ENCODE peak calls at places on chromosomes 6 and 20, in nine cellular contexts. U, K, G, M, Z, C, R, Q and D are unnamed samples.

GRCh38 chr20:41141153-41141815 is 3.9 kb downstream of the PLCG1 start:
- DNase-seq in G (no peak), U (no peak), C (peak; percentile 62), R (no peak), Z (peak; percentile 45), M (no peak), K (no peak), Q (peak; percentile 20), D (peak; percentile 75)

GRCh38 chr20:63955281-63955845 is 853 bp downstream of the UCKL1 start:
- DNase-seq in G (no peak), M (no peak), C (no peak), R (no peak), Q (peak; percentile 56), K (no peak), U (peak; percentile 36), Z (peak; percentile 64), D (no peak)

GRCh38 chr6:44052419-44053011 is 74.7 kb downstream of the MRPL14 start:
- DNase-seq in G (no peak), U (peak; percentile 56), Z (peak; percentile 82), Q (no peak), M (no peak), C (no peak), K (no peak), R (no peak), D (peak; percentile 78)

GRCh38 chr20:32070282-32070681 is 18.2 kb downstream of the HCK start:
- DNase-seq in Z (no peak), Q (no peak), M (no peak), K (no peak), C (no peak), R (no peak), G (no peak), U (no peak), D (no peak)

GRCh38 chr6:136579800-136580199 is 29.6 kb upstream of the MAP7 start:
- DNase-seq in Z (no peak), U (no peak), K (no peak), C (no peak), Q (no peak), R (no peak), G (no peak), M (no peak), D (no peak)

GRCh38 chr6:111973897-111974639 is 79.8 kb upstream of the CCN6 start:
- DNase-seq in R (no peak), C (no peak), K (no peak), G (no peak), U (no peak), Q (no peak), Z (no peak), M (no peak), D (no peak)

GRCh38 chr20:57076202-57076651 is 190.2 kb downstream of the BMP7 start:
- DNase-seq in M (no peak), Z (no peak), G (no peak), R (no peak), Q (no peak), U (peak; percentile 36), K (no peak), C (no peak), D (no peak)

GRCh38 chr20:3156811-3157619 is 2.6 kb downstream of the FASTKD5 start:
- DNase-seq in C (no peak), K (no peak), Z (no peak), U (no peak), M (no peak), Q (no peak), G (no peak), R (no peak), D (no peak)

GRCh38 chr20:33399924-33400323 is 1.4 kb downstream of the CDK5RAP1 start:
- DNase-seq in R (no peak), Q (no peak), U (no peak), K (no peak), C (no peak), M (no peak), G (no peak), Z (no peak), D (no peak)

GRCh38 chr6:3165631-3166534 is 8.5 kb upstream of the TUBB2A start:
- DNase-seq in Z (peak; percentile 54), Q (no peak), C (no peak), U (no peak), G (no peak), M (no peak), R (no peak), K (no peak), D (no peak)

DNA sequence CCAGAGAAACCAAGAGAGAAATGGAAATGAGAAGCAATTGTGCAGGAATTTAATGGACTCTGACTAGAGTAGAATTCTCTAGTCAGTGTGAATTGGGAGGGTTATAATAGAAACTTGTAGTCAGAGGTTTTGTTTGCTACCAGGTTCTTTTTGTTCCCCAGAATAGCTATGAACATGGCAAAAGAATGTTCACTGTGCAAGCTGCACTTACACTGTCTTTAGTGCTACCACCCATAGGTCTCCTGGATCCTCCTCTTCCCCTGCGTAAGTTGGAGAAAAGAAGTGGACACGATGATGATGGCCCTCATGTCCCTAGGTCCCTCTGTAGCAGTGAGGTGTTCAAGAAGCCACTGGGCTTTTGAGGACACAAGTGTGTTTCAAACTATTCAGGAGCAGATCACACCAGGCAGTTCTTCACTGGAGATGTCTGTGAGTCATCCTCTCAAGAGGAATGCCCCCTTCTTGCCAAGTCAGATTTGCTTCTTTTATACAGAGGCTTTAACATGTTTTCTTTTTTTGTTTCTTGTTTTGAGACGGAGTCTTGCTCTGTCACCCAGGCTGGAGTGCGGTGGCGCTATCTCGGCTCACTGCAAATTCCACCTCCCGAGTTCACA is 47.6 kb upstream of the SMIM8 start:
- DNase-seq in U (no peak), C (no peak), R (no peak), K (no peak), M (no peak), Z (no peak), Q (no peak), G (no peak), D (no peak)
- TF ChIP-seq EP300 in U (no peak), C (no peak), R (no peak), K (no peak), M (no peak), Z (no peak), Q (no peak), G (no peak), D (no peak)

GRCh38 chr6:37965964-37966676 is 146.6 kb downstream of the ZFAND3 start:
- DNase-seq in K (no peak), M (no peak), Q (no peak), C (no peak), U (peak; percentile 12), G (no peak), R (no peak), Z (no peak), D (no peak)
- TF ChIP-seq EP300 in K (no peak), M (no peak), Q (no peak), C (no peak), U (no peak), G (no peak), R (no peak), Z (no peak), D (no peak)

GRCh38 chr6:31947864-31948263 is 2.0 kb downstream of the CFB start:
- DNase-seq in M (no peak), C (no peak), U (no peak), Q (no peak), Z (no peak), K (no peak), G (no peak), R (no peak), D (no peak)

GRCh38 chr6:31949926-31950548 is 4.1 kb downstream of the CFB start:
- DNase-seq in U (no peak), C (no peak), Q (no peak), K (no peak), R (no peak), M (no peak), Z (no peak), G (no peak), D (no peak)

GRCh38 chr6:31947070-31947675 is 1.3 kb downstream of the CFB start:
- DNase-seq in M (no peak), Q (no peak), R (no peak), C (no peak), U (no peak), Z (peak; percentile 7), K (no peak), G (no peak), D (no peak)

GRCh38 chr6:31948306-31948705 is 2.4 kb downstream of the CFB start:
- DNase-seq in Z (no peak), C (no peak), R (no peak), Q (no peak), U (no peak), G (no peak), K (no peak), M (no peak), D (no peak)

DNA sequence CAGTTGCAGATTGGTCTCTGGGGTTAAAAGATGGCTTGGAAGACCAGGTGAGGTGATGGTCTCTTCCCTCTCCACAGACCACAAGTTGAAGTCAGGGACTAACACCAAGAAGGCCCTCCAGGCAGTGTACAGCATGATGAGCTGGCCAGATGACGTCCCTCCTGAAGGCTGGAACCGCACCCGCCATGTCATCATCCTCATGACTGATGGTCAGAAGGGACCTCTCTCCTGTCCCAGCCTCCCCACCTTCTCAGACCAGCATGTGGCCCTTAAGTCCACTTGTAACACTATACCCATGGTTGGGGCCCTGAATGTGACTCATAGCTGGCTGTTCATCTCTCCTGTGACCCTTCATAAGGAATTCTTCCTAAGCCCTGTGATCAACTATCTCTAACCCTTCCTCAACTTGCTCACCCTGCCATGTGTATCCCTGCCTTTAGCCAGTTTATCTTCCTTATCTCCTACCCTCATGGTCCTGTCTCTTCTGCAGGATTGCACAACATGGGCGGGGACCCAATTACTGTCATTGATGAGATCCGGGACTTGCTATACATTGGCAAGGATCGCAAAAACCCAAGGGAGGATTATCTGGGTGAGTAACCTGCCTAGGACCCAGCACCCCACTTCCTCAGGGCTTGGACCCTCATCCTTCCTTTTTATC is 3.0 kb downstream of the CFB start:
- DNase-seq in G (no peak), Q (no peak), C (no peak), K (no peak), Z (peak; percentile 85), R (no peak), M (no peak), U (no peak), D (no peak)
- TF ChIP-seq EP300 in G (no peak), Q (no peak), C (no peak), K (no peak), Z (peak; percentile 58), R (no peak), M (no peak), U (no peak), D (no peak)

DNA sequence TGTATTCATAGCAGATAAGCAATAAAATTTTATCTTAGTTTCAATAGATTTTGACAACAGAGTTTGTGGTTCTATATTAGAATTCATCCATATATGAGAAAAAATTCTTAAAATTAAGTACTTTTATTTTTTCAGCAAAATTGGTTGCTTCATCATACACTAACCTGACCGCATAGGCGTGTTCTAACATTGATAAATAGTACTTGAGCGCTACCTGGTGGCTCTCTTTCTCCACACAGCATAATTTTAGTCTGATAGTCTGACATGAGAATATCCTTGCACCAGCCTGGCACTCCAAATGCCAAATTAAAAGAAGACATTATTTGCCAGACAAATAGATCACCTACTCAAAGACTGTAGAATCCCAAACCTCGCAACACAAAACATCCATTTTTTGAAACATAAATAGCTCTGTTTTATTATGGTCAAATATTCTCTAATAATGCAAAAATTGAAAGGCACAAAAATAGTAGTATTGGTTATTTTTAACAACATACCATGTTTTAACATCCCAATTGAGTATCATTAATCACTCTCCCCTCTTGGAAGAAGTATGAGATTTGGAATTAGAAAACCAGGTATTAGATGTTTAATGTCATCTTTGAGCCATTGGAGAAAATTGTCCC is 33.0 kb upstream of the FILIP1 start:
- DNase-seq in Q (peak; percentile 62), G (peak; percentile 19), U (peak; percentile 77), C (peak; percentile 39), R (no peak), Z (peak; percentile 32), K (no peak), M (peak; percentile 69), D (peak; percentile 75)
- TF ChIP-seq EP300 in Q (no peak), G (no peak), U (no peak), C (no peak), R (no peak), Z (no peak), K (no peak), M (no peak), D (no peak)